ENCODE peak calls at places on chromosomes 2 and 18, in five cellular contexts. K, Q, T, I and H are unnamed samples.

GRCh38 chr2:235212501-235212900 is 260.7 kb downstream of the SH3BP4 start:
- DNase-seq in Q (no peak), K (no peak), I (no peak), T (no peak), H (no peak)

GRCh38 chr18:23273443-23273966 is 138.2 kb downstream of the CABLES1 start:
- DNase-seq in I (no peak), Q (no peak), K (no peak), T (no peak), H (no peak)

GRCh38 chr2:235576337-235576910 is 82.6 kb downstream of the AGAP1 start:
- DNase-seq in I (no peak), Q (no peak), T (no peak), K (no peak), H (no peak)

GRCh38 chr2:54966165-54966819 is 84.0 kb downstream of the RTN4 start:
- DNase-seq in K (no peak), T (no peak), I (no peak), Q (no peak), H (peak)

GRCh38 chr2:200396726-200397348 is 90.3 kb downstream of the SPATS2L start:
- DNase-seq in K (no peak), Q (no peak), T (no peak), I (no peak), H (no peak)

GRCh38 chr2:104854507-104855173 is 725 bp downstream of the POU3F3 start:
- DNase-seq in Q (peak), K (peak), T (no peak), I (no peak), H (no peak)

GRCh38 chr2:237448626-237449025 is 34.7 kb upstream of the COL6A3 start:
- DNase-seq in K (no peak), T (no peak), Q (no peak), I (no peak), H (no peak)

GRCh38 chr18:13452851-13453524 is 234.4 kb downstream of the LDLRAD4 start:
- DNase-seq in T (no peak), K (no peak), Q (no peak), I (no peak), H (no peak)

GRCh38 chr18:13455960-13456471 is 237.5 kb downstream of the LDLRAD4 start:
- DNase-seq in Q (peak), K (no peak), I (no peak), T (no peak), H (no peak)

GRCh38 chr2:157438907-157439791 is 4.7 kb downstream of the CYTIP start:
- DNase-seq in T (no peak), Q (peak), K (no peak), I (no peak), H (no peak)

GRCh38 chr2:95729556-95729955 is 137.8 kb downstream of the TRIM43 start:
- DNase-seq in Q (no peak), K (no peak), T (no peak), I (no peak), H (no peak)

GRCh38 chr2:159608723-159609308 is 7.5 kb downstream of the BAZ2B start:
- DNase-seq in K (no peak), Q (no peak), I (no peak), T (no peak), H (no peak)

GRCh38 chr18:48819781-48820482 is 130.8 kb downstream of the SMAD7 start:
- DNase-seq in Q (no peak), I (peak), K (no peak), T (no peak), H (peak)

GRCh38 chr2:122417114-122417513 is 661.7 kb downstream of the TSN start:
- DNase-seq in T (no peak), K (no peak), Q (no peak), I (no peak), H (no peak)

GRCh38 chr2:100876231-100876860 is 56.4 kb downstream of the NPAS2 start:
- DNase-seq in Q (no peak), I (no peak), K (no peak), T (no peak), H (no peak)

GRCh38 chr18:63779386-63779785 is 4.2 kb downstream of the SERPINB7 start:
- DNase-seq in K (no peak), T (no peak), Q (no peak), I (no peak), H (no peak)

GRCh38 chr2:191696001-191696400 is 18.1 kb downstream of the NABP1 start:
- DNase-seq in Q (no peak), T (peak), I (no peak), K (peak), H (no peak)

GRCh38 chr2:96153291-96153713 is 8.1 kb upstream of the DUSP2 start:
- DNase-seq in Q (no peak), T (no peak), K (no peak), I (no peak), H (no peak)

GRCh38 chr2:223824301-223824700 is 13.1 kb downstream of the AP1S3 start:
- DNase-seq in I (no peak), T (no peak), K (no peak), Q (peak), H (no peak)
- TF ChIP-seq CTCF in I (no peak), T (no peak), K (no peak), Q (no peak), H (no peak)

DNA sequence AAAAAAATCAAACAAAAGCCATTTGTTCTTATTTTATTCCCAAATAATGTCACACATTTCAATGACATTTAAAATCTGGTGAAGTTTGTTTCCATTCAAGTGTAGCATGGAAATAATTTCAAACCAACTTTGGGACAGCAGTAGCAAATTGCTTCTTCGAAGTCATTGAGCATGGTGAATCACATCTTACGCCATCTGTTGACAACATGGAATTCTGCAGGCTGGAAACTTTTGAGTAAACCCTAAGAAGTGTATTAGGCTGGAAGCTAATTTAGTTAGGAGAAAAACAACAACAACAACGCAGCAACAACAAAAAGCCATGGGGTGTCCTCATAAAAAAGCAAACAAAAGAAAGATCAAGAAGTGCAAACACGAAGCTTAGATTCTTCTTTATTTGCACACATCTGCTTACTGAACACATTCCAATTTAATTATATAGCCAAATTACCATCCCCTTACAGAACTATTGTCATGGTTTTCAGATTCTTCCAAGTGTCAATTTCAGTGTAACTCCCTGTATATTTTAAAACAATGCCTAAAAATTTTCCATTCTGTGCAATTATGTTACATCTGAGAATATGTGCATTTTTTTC is 659.0 kb upstream of the CDH7 start:
- DNase-seq in I (no peak), K (no peak), Q (peak), T (no peak), H (peak)
- TF ChIP-seq CTCF in I (no peak), K (no peak), Q (peak), T (peak), H (peak)

DNA sequence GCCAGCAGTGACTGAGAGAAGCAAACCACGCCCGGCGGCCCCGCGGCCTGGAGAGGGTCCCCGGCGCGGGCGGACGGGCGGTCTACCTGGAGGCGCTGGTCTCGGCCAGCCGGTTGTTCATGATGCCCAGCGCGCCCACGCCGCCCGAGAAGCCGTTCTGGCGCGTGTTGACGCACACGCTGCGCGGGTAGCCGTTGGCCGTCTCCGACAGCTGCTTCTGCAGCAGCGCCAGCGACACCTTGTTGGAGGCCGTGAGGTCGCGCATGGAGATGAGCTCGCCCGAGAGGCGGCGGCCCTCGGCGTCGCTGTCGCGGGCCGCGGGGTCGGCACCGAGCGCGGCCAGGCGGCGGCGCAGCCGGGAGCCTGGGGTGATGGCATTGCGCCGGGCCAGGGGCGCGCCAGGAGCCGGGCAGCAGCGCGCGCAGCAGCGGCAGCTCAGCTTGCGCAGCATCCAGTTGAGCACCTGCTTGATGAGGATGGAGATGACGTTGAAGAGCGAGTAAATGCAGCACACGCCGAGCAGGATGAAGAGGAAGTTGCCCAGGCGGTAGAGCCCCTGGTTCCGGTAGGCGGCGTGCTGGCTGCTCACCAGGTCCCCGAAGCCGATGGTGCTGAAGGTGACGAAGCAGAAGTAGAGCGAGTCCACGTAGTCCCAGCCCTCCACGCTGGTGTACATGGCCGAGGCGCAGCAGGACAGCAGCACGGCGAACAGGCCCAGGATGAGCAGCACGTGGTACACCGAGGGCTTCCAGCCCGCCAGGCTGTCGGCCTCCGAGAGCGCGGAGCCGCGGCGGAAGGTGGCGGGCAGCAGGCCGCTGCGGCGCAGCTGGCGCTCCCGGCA is 118.1 kb downstream of the MSH2 start:
- DNase-seq in Q (peak), K (peak), T (peak), I (peak), H (peak)
- TF ChIP-seq CTCF in Q (peak), K (no peak), T (peak), I (no peak), H (no peak)

GRCh38 chr18:3773303-3773702 is 323.3 kb downstream of the TGIF1 start:
- DNase-seq in K (no peak), I (no peak), T (no peak), Q (no peak), H (no peak)
- TF ChIP-seq CTCF in K (no peak), I (no peak), T (no peak), Q (peak), H (no peak)

GRCh38 chr18:37430346-37431076 is 135.1 kb downstream of the CELF4 start:
- DNase-seq in Q (no peak), I (peak), T (no peak), K (no peak), H (no peak)
- TF ChIP-seq CTCF in Q (peak), I (no peak), T (no peak), K (no peak), H (no peak)